ENCODE peak calls at places on chromosomes 11 and 22, in seven cellular contexts. G, J, D, A, X, U and O are unnamed samples.

GRCh38 chr11:36540998-36541397 is 26.8 kb upstream of the RAG1 start:
- DNase-seq in D (no peak), A (peak), J (peak), X (no peak), G (peak), U (peak), O (peak)

GRCh38 chr11:46291441-46292143 is 14.1 kb downstream of the CREB3L1 start:
- DNase-seq in U (peak), D (no peak), J (no peak), G (no peak), X (no peak), A (peak), O (peak)

GRCh38 chr11:77411717-77412441 is 62.0 kb downstream of the PAK1 start:
- DNase-seq in D (peak), J (peak), U (peak), X (peak), A (peak), G (peak), O (peak)

GRCh38 chr22:40818747-40819662 is at the start of gene SLC25A17:
- DNase-seq in J (peak), A (peak), U (peak), G (no peak), X (peak), D (peak), O (peak)

GRCh38 chr22:31148953-31149627 is 8.8 kb upstream of the PLA2G3 start:
- DNase-seq in J (peak), D (no peak), G (peak), A (peak), U (peak), X (no peak), O (peak)

GRCh38 chr11:255176-255575 is 18.4 kb downstream of the PSMD13 start:
- DNase-seq in A (peak), G (no peak), X (no peak), U (no peak), J (no peak), D (no peak), O (peak)

GRCh38 chr11:111766834-111767142 is 599 bp upstream of the PPP2R1B start:
- DNase-seq in A (no peak), J (no peak), G (no peak), U (no peak), D (no peak), X (no peak), O (no peak)

GRCh38 chr22:44441401-44442185 is 56.4 kb downstream of the RTL6 start:
- DNase-seq in X (no peak), D (no peak), U (no peak), G (no peak), J (no peak), A (no peak), O (no peak)

GRCh38 chr11:64523456-64524187 is 67.4 kb upstream of the SLC22A12 start:
- DNase-seq in J (no peak), U (no peak), G (no peak), A (no peak), D (no peak), X (no peak), O (no peak)

GRCh38 chr11:14668733-14669301 is 25.2 kb downstream of the PDE3B start:
- DNase-seq in X (no peak), J (no peak), G (no peak), D (no peak), U (no peak), A (no peak), O (no peak)

GRCh38 chr11:103465555-103466140 is 356.4 kb downstream of the DYNC2H1 start:
- DNase-seq in J (no peak), A (no peak), U (no peak), X (no peak), D (no peak), G (no peak), O (no peak)

GRCh38 chr22:29359469-29359868 is 28.9 kb downstream of the AP1B1 start:
- DNase-seq in G (no peak), A (peak), U (peak), D (no peak), X (no peak), J (peak), O (peak)

GRCh38 chr11:17760102-17761029 is 25.8 kb downstream of the KCNC1 start:
- DNase-seq in D (no peak), G (no peak), A (peak), J (peak), U (peak), X (no peak), O (peak)

GRCh38 chr11:123608371-123608770 is 46.1 kb downstream of the SCN3B start:
- DNase-seq in A (no peak), U (no peak), D (no peak), X (no peak), G (no peak), J (no peak), O (no peak)

GRCh38 chr22:32475428-32476010 is 908 bp downstream of the FBXO7 start:
- DNase-seq in D (no peak), U (peak), X (no peak), G (peak), A (peak), J (peak), O (no peak)

GRCh38 chr11:9629064-9629463 is 34.8 kb upstream of the SWAP70 start:
- DNase-seq in X (no peak), D (no peak), U (no peak), A (no peak), G (no peak), J (no peak), O (no peak)

GRCh38 chr11:6563121-6563619 is 40.2 kb downstream of the RRP8 start:
- DNase-seq in D (no peak), U (no peak), G (no peak), X (no peak), J (no peak), A (no peak), O (no peak)

GRCh38 chr22:40728731-40729189 is 49.5 kb downstream of the MCHR1 start:
- DNase-seq in U (no peak), A (peak), X (no peak), G (no peak), J (no peak), D (no peak), O (no peak)

GRCh38 chr11:17989306-17989705 is 23.5 kb downstream of the SERGEF start:
- DNase-seq in X (no peak), G (no peak), D (no peak), A (no peak), U (no peak), J (no peak), O (no peak)

GRCh38 chr22:37922177-37922576 is 16.1 kb downstream of the MICALL1 start:
- DNase-seq in U (no peak), G (no peak), J (no peak), D (no peak), A (no peak), X (no peak), O (no peak)

GRCh38 chr11:106959800-106960199 is 58.5 kb downstream of the GUCY1A2 start:
- DNase-seq in J (no peak), A (peak), G (no peak), D (no peak), U (no peak), X (no peak), O (no peak)

GRCh38 chr11:93248602-93249001 is 50.8 kb upstream of the SLC36A4 start:
- DNase-seq in A (peak), U (no peak), D (no peak), G (no peak), J (no peak), X (no peak), O (peak)
- TF ChIP-seq CTCF in A (peak), U (no peak), D (no peak), G (peak), J (no peak), X (peak), O (peak)

DNA sequence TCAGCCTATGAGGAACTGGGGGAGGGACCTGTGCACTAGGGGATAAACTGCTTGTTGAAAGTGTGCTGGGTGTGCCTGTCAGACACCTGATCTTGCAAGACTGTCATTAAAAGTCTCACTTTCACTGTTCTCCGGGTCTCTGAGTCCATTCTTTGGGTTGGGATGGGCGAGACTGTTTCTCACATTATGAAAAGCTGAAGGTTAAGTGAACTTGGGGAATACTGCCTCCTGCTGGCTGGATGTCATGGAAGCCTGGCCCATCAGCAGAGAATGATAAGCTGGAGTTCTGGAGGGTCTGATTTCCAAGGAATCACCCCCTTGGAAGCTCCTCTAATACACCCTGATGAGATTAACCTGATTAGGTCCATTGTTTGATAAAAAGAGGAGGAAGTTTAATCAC is 9.0 kb upstream of the VPREB1 start:
- DNase-seq in D (no peak), J (peak), X (no peak), G (no peak), A (peak), U (peak), O (peak)
- TF ChIP-seq CTCF in D (no peak), J (peak), X (peak), G (peak), A (peak), U (peak), O (peak)

GRCh38 chr22:27490080-27490479 is 311.5 kb downstream of the MN1 start:
- DNase-seq in U (no peak), X (no peak), A (no peak), J (no peak), G (no peak), D (no peak), O (no peak)

GRCh38 chr22:27487600-27488450 is 313.7 kb downstream of the MN1 start:
- DNase-seq in U (no peak), D (no peak), X (no peak), A (peak), G (no peak), J (peak), O (peak)

GRCh38 chr22:27485842-27486241 is 315.7 kb downstream of the MN1 start:
- DNase-seq in X (no peak), D (no peak), A (no peak), U (no peak), G (no peak), J (no peak), O (no peak)

GRCh38 chr22:27489265-27489675 is 312.3 kb downstream of the MN1 start:
- DNase-seq in G (no peak), A (peak), D (no peak), X (no peak), U (no peak), J (peak), O (peak)

DNA sequence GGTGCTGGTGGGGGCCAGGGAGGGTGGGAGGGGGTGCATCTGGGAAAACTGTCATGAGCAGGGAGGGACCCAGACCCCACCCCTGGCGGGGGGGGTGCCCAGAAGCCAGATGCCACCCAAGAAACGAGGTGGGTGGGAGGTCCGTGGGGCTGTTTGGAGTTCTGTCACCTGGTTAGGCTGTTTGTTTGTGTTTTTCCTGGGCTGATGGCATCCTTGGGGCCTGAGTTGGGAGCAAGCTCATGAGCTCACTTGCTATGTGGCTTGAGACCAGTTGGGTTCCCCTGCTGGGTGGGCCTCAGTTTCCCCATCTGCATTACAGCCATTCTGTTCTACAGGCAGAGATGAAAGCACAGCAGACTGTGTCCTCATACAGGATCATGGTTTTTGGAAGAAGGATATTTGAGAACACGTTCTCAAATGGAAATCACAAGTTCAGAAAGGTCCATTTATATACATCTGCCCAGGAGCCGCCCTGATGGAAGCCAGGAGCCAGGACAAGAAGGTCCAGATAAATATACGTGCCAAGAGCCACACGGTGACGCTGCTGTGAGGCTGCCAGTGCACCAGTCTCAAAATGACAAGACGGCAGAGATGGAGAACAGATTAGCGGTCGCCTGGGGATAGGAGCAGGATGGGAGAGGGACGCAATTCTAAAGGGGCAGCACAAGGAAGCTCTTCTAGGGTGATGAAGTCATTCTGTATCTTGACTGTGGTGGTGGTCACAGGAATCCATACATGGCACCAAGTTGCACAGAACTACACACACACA is 312.9 kb downstream of the MN1 start:
- DNase-seq in X (no peak), U (peak), D (no peak), A (peak), G (no peak), J (no peak), O (no peak)
- TF ChIP-seq CTCF in X (no peak), U (no peak), D (no peak), A (peak), G (no peak), J (no peak), O (no peak)

GRCh38 chr11:94521684-94522083 is 9.4 kb downstream of the C11orf97 start:
- DNase-seq in X (no peak), J (no peak), D (no peak), A (peak), U (no peak), G (no peak), O (peak)
- TF ChIP-seq CTCF in X (peak), J (no peak), D (peak), A (peak), U (peak), G (peak), O (peak)

GRCh38 chr11:1920909-1921575 is 1.5 kb downstream of the TNNT3 start:
- DNase-seq in X (no peak), J (no peak), U (no peak), A (no peak), D (no peak), G (no peak), O (no peak)
- TF ChIP-seq CTCF in X (no peak), J (no peak), U (no peak), A (no peak), D (no peak), G (no peak), O (no peak)

DNA sequence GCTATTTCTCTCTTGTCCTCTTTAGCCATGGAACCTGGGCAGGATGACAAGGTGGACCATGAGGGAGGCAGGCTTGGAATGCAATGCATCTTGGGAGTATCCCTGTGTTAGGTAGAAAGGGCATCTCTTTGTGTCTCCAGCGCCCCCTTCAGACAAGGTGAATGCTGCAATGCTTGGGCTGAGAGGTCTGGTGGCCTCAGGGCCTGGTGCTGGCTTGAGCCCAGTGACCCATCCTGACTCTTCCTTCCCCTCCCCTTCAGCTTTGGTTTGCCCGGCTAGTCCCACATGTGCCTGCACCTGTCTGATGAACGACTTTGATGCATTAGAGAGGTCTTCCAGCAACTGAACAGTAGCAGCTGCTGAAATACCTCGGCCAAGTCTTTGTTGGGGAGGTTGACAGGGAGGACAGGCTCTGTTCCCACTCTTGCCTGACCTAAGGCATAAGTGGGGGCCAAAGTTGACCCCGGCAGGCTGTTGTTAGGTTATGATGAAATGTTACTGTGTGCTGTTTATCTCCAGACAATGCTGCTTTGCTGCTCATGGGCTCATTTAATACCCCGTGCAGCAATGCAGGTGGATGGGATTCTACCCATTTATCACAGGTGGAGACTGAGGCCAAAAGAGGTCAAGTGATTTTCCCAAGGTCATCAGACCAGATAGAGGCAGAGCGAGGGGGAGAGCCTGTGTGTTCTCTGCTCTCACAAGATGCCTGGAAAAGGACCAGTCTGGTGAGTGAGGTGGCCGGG is 22.5 kb downstream of the MYO18B start:
- DNase-seq in J (no peak), X (no peak), G (no peak), U (no peak), A (no peak), D (no peak), O (no peak)
- TF ChIP-seq CTCF in J (no peak), X (no peak), G (peak), U (no peak), A (no peak), D (no peak), O (peak)

DNA sequence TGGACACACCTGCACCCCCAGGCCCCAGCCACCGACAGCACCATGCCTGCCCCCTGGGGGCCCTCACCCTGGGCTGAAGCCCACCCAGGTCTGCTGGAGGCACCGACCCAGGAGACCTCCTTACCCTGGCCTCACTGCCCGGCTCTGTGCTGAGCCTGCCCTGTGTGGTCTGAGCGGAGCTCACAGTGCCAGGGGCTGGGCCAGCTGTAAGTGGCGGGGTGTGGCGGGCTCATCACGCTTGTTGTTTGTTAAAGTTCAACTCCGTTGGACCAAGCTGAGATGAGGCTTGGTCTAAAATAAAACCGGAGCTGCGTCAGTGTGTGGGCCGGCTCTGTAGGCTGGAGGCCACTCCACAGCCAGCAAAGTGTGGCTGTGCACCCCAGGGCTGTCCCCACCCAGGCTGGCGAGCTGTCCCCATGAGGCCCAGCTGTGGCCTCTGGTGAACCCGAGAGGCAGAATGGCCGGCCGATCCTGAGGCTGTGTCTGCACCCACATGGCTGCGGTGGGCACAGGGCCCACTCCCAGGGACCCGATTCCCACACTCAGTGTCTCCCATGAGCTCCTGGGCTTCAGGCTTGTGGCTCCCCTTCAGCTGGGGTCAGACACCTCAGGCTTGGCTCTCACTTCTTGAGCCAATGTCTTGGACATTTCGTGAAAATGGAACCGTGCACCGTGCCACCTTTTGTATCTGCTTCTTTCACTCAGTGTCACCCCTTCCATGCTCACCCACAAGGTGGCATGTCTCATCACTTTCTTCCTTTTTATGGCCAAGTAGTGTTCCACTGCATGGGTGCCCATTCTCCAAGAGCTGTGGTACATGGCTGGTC is 137.9 kb downstream of the CTTN start:
- DNase-seq in G (no peak), X (no peak), D (no peak), J (no peak), A (no peak), U (no peak), O (no peak)
- TF ChIP-seq CTCF in G (no peak), X (no peak), D (no peak), J (no peak), A (no peak), U (no peak), O (no peak)

GRCh38 chr11:134071766-134072403 is 3.0 kb downstream of the JAM3 start:
- DNase-seq in J (no peak), U (no peak), A (no peak), X (no peak), D (no peak), G (no peak), O (no peak)
- TF ChIP-seq CTCF in J (no peak), U (peak), A (no peak), X (no peak), D (peak), G (no peak), O (no peak)

DNA sequence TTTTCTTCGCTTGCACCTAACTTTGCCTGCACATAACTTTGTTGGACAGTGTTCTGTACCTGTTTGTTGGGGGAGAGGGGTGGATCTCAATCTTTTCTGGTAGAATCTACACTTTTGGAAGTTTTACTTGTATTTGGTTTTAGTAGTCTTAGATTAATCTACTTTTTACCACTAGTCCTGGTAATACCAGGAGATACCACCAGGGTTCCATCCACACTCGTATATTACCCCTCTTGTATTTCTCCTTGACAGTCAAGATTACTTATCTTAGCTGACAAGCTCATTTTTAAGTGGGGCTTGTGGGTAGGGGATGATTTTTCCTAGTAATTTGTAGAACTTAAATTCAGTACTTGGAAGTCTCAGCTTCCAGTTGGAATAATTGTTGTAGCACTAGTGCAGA is 37.3 kb upstream of the TECTA start:
- DNase-seq in D (no peak), G (no peak), X (no peak), A (peak), U (no peak), J (peak), O (peak)
- TF ChIP-seq CTCF in D (peak), G (peak), X (peak), A (peak), U (peak), J (no peak), O (peak)